ENCODE peak calls at places on chromosome 16, in seven cellular contexts. N is GM12865, W is fibroblast of mammary gland, T is heart right ventricle, K is cardiac fibroblast, X is fibroblast of the aortic adventitia, O is tibial nerve. S is an unnamed sample.

GRCh38 chr16:72468582-72468981 is 296.6 kb upstream of the PMFBP1 start:
- DNase-seq in N (no peak), X (peak), O (no peak), W (peak), K (peak), T (no peak), S (no peak)

GRCh38 chr16:62190426-62190825 is 154.2 kb upstream of the CDH8 start:
- DNase-seq in O (no peak), T (no peak), N (peak), K (peak), X (no peak), W (no peak), S (peak)

GRCh38 chr16:22677024-22677830 is 136.7 kb upstream of the HS3ST2 start:
- DNase-seq in N (no peak), O (no peak), X (no peak), W (no peak), K (no peak), T (no peak), S (no peak)

GRCh38 chr16:84483882-84484565 is 20.4 kb downstream of the MEAK7 start:
- DNase-seq in X (no peak), N (no peak), T (no peak), K (no peak), O (no peak), W (no peak), S (no peak)

GRCh38 chr16:83532634-83533033 is 275.1 kb upstream of the HSBP1 start:
- DNase-seq in T (no peak), W (no peak), O (no peak), K (no peak), X (no peak), N (no peak), S (no peak)

GRCh38 chr16:3646348-3646920 is 8.1 kb upstream of the DNASE1 start:
- DNase-seq in W (no peak), K (no peak), X (no peak), T (no peak), O (no peak), N (no peak), S (peak)

GRCh38 chr16:7509919-7510705 is 177.5 kb downstream of the RBFOX1 start:
- DNase-seq in W (no peak), X (no peak), T (no peak), N (no peak), O (no peak), K (no peak), S (no peak)

GRCh38 chr16:546909-547770 is 13.1 kb upstream of the PRR35 start:
- DNase-seq in O (peak), T (peak), K (peak), W (peak), X (peak), N (no peak), S (no peak)

GRCh38 chr16:23999663-24000062 is 163.9 kb downstream of the PRKCB start:
- DNase-seq in X (no peak), T (no peak), O (no peak), W (no peak), K (no peak), N (peak), S (no peak)

GRCh38 chr16:3363793-3364192 is 8.1 kb downstream of the OR2C1 start:
- DNase-seq in N (no peak), T (no peak), K (peak), O (no peak), X (no peak), W (no peak), S (no peak)

GRCh38 chr16:19542138-19542821 is 13.2 kb upstream of the VPS35L start:
- DNase-seq in K (no peak), O (no peak), N (no peak), W (no peak), X (no peak), T (no peak), S (no peak)

GRCh38 chr16:15775209-15775608 is 81.6 kb downstream of the MYH11 start:
- DNase-seq in O (no peak), N (peak), K (peak), T (no peak), X (peak), W (peak), S (peak)

GRCh38 chr16:80277182-80277581 is 263.6 kb upstream of the DYNLRB2 start:
- DNase-seq in W (no peak), N (peak), K (no peak), T (no peak), O (no peak), X (no peak), S (no peak)

GRCh38 chr16:3490911-3491629 is 4.2 kb downstream of the C16orf90 start:
- DNase-seq in N (no peak), W (no peak), O (no peak), X (no peak), K (no peak), T (no peak), S (no peak)

GRCh38 chr16:261031-261691 is 14.6 kb downstream of the RGS11 start:
- DNase-seq in T (no peak), X (no peak), N (no peak), W (no peak), O (no peak), K (no peak), S (no peak)

GRCh38 chr16:9308300-9309209 is 217.1 kb downstream of the HAPSTR1 start:
- DNase-seq in K (no peak), W (no peak), X (no peak), O (no peak), N (no peak), T (no peak), S (no peak)

GRCh38 chr16:72172105-72173034 is at the start of gene PMFBP1:
- DNase-seq in T (no peak), N (peak), O (peak), K (peak), W (peak), X (peak), S (peak)

GRCh38 chr16:19810817-19811731 is 73.6 kb downstream of the GPRC5B start:
- DNase-seq in N (no peak), T (no peak), O (no peak), X (peak), K (peak), W (peak), S (peak)

GRCh38 chr16:21639493-21639892 is 12.9 kb downstream of the IGSF6 start:
- DNase-seq in W (no peak), O (no peak), X (no peak), T (no peak), N (no peak), K (no peak), S (no peak)

GRCh38 chr16:19166500-19166899 is 1.5 kb upstream of the SYT17 start:
- DNase-seq in K (no peak), T (no peak), W (no peak), O (no peak), X (no peak), N (no peak), S (no peak)

GRCh38 chr16:84629580-84629979 is 11.7 kb upstream of the COTL1 start:
- DNase-seq in W (no peak), O (no peak), K (no peak), N (no peak), T (no peak), X (no peak), S (no peak)

GRCh38 chr16:73483076-73483791 is 435.3 kb upstream of the ZFHX3 start:
- DNase-seq in T (no peak), N (no peak), W (no peak), K (no peak), O (no peak), X (no peak), S (no peak)

GRCh38 chr16:17134586-17134985 is 336.2 kb downstream of the XYLT1 start:
- DNase-seq in W (no peak), K (no peak), O (no peak), X (no peak), T (no peak), N (peak), S (no peak)

GRCh38 chr16:68290455-68290854 is 20.3 kb downstream of the SLC7A6OS start:
- DNase-seq in N (no peak), T (no peak), O (no peak), W (no peak), K (no peak), X (no peak), S (no peak)

GRCh38 chr16:8372141-8372540 is 218.2 kb downstream of the TMEM114 start:
- DNase-seq in O (no peak), T (no peak), W (no peak), K (no peak), X (no peak), N (no peak), S (no peak)

GRCh38 chr16:64421515-64421914 is 700.3 kb downstream of the CDH11 start:
- DNase-seq in O (no peak), K (no peak), T (no peak), X (no peak), N (no peak), W (no peak), S (no peak)

GRCh38 chr16:28304214-28304613 is 11.9 kb downstream of the SBK1 start:
- DNase-seq in X (peak), K (peak), O (peak), T (peak), N (no peak), W (peak), S (peak)

GRCh38 chr16:49116873-49117272 is 164.8 kb downstream of the CBLN1 start:
- DNase-seq in T (no peak), N (no peak), X (no peak), W (no peak), K (no peak), O (no peak), S (no peak)

GRCh38 chr16:83994087-83994486 is 26.0 kb downstream of the NECAB2 start:
- DNase-seq in O (peak), X (peak), N (no peak), W (peak), T (no peak), K (peak), S (peak)

GRCh38 chr16:50487528-50487927 is 60.7 kb upstream of the NKD1 start:
- DNase-seq in K (no peak), T (no peak), W (no peak), N (no peak), O (no peak), X (no peak), S (no peak)

GRCh38 chr16:4272114-4272954 is 489 bp downstream of the TFAP4 start:
- DNase-seq in N (peak), K (peak), W (peak), O (no peak), T (peak), X (no peak), S (peak)

GRCh38 chr16:66097746-66098145 is 268.7 kb upstream of the CDH5 start:
- DNase-seq in X (no peak), K (no peak), N (no peak), O (no peak), W (no peak), T (no peak), S (no peak)

GRCh38 chr16:27721548-27722265 is 171.8 kb downstream of the KATNIP start:
- DNase-seq in O (peak), K (peak), W (peak), N (no peak), X (peak), T (peak), S (peak)

DNA sequence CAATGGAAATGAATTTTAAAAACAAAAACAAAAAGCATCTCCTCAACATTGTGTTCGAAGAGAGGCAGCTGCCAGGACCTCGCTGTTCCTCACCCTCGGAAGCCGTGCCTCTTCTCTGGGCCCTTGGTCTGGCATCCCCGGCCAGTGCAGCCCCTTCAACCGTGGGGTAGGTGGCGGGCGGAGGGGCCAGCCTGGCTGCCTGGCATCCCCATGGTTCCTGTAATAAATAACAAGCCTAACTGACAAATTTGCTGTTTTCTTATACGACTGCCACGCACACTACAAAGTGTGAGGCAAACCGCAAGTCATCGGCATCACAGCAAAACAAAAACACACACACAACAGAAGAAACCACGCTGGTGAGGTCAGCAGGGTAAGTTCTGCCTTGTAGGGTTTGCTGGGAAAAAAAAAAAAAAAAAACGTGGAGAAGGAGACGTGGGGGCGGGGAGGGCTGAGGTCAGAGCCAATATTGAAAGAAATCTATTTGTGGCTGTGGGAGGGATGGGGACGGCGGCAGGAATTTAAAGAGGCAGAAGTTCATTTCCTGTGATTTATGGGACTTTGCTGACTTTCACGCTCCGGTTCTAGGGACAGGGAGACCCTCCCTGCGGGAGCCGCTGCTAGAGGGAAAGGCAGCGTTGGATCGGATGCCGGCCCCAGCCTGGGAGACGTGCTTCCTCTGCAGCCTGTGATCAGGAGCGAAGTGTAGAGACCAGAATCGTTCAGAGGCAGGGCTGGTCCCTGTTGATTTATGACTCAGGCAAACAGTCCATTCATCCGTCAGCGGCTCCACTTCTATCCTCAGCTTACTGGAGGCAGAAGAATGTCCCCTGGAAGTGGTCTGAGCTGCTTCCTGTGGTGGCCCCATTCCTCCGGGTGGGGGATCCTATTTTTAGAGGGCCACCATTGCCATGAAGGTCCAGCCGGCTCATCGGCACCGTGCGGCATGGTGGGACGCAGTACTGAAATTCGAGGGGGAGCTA is 162.8 kb downstream of the FOXL1 start:
- DNase-seq in K (peak), X (peak), W (peak), O (peak), T (peak), N (no peak), S (peak)
- H3K4me3 ChIP-seq in K (peak), X (peak), W (peak), O (peak), T (peak), N (no peak), S (peak)

DNA sequence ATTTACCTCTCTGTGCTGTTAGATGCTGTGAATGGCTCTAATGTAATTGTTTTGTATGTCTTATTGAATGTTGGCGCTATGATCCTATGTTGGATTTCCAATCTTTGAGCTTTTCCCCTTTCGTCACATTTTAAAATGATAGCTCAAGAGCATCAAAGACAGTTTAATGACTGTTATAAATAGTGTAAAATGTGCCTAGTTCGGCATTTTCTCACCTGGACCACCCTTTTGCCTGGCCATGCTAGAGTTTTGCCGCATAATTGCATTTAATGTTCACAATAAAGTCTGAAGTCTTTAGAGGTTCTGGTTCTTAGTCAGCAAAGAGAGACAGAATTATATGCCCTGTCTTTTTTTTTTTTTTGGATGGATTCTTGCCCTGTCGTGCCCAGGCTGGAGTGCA is 155.2 kb downstream of the SNX29 start:
- DNase-seq in X (no peak), W (no peak), N (no peak), K (no peak), T (no peak), O (no peak), S (no peak)
- TF ChIP-seq CTCF in X (no peak), W (no peak), N (no peak), K (no peak), T (no peak), O (no peak), S (no peak)

GRCh38 chr16:74939688-74940087 is 45.2 kb downstream of the WDR59 start:
- DNase-seq in X (no peak), W (no peak), O (no peak), K (no peak), N (no peak), T (no peak), S (no peak)
- H3K4me3 ChIP-seq in X (no peak), W (no peak), O (no peak), K (no peak), N (no peak), T (no peak), S (no peak)

GRCh38 chr16:67101301-67101675 is 8.5 kb upstream of the PHAF1 start:
- DNase-seq in X (no peak), N (no peak), W (no peak), O (no peak), T (no peak), K (no peak), S (peak)

GRCh38 chr16:67098599-67098998 is 11.1 kb upstream of the PHAF1 start:
- DNase-seq in W (no peak), N (no peak), X (no peak), O (no peak), T (no peak), K (no peak), S (no peak)

GRCh38 chr16:67104061-67104460 is 5.7 kb upstream of the PHAF1 start:
- DNase-seq in O (no peak), X (peak), K (peak), W (peak), N (peak), T (no peak), S (peak)

GRCh38 chr16:67101683-67102082 is 8.1 kb upstream of the PHAF1 start:
- DNase-seq in O (no peak), X (no peak), T (no peak), K (no peak), N (peak), W (peak), S (peak)

DNA sequence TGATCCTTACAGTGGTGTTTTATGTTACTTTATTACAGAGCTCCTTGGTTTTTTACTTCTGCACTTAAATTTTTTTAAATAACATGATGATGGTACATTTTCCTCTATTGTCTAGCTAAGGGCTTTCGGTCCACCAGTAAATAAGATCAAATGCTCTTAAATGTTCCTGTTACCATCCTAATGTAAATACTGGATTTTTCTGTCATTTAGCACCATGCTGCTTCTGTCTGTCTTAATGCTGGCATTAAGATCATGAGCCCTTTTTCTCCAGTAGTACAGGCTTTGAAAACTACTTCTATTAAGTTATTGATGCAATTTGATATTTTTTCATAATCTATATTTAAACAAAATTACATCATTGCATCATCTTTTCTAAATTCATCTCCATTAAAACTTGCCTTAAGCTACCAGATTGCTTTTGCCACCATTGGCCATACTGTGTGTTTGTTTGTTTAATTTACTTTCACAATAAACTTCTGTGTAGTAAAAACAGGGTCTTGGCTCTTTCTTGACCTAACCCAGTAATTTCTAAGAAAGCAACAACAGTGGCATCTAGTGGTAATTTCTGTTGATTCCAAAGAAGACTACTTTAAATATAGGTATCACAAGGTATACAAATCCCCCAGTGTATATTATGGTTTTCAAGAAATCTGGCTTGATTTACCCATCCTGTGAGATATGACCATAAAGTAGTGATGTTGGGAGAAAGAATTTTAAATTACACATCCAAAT is 9.0 kb upstream of the PHAF1 start:
- DNase-seq in X (peak), K (peak), O (no peak), N (peak), W (peak), T (no peak), S (peak)
- TF ChIP-seq CTCF in X (peak), K (peak), O (no peak), N (peak), W (peak), T (no peak), S (peak)

GRCh38 chr16:31064882-31065461 is 9.1 kb downstream of the ZNF668 start:
- DNase-seq in T (peak), N (no peak), W (peak), K (peak), O (peak), X (peak), S (peak)
- H3K4me3 ChIP-seq in T (no peak), N (no peak), W (no peak), K (no peak), O (no peak), X (peak), S (no peak)

GRCh38 chr16:11229906-11230305 is 26.1 kb downstream of the SOCS1 start:
- DNase-seq in K (no peak), X (no peak), N (no peak), T (no peak), W (no peak), O (no peak), S (no peak)

GRCh38 chr16:11224894-11225676 is 30.9 kb downstream of the SOCS1 start:
- DNase-seq in X (no peak), T (peak), W (no peak), K (peak), O (no peak), N (peak), S (no peak)

GRCh38 chr16:11229432-11229831 is 26.6 kb downstream of the SOCS1 start:
- DNase-seq in K (no peak), N (no peak), W (no peak), O (no peak), X (no peak), T (no peak), S (no peak)

GRCh38 chr16:11224096-11224893 is 31.7 kb downstream of the SOCS1 start:
- DNase-seq in K (no peak), N (peak), X (no peak), O (peak), W (no peak), T (peak), S (no peak)

DNA sequence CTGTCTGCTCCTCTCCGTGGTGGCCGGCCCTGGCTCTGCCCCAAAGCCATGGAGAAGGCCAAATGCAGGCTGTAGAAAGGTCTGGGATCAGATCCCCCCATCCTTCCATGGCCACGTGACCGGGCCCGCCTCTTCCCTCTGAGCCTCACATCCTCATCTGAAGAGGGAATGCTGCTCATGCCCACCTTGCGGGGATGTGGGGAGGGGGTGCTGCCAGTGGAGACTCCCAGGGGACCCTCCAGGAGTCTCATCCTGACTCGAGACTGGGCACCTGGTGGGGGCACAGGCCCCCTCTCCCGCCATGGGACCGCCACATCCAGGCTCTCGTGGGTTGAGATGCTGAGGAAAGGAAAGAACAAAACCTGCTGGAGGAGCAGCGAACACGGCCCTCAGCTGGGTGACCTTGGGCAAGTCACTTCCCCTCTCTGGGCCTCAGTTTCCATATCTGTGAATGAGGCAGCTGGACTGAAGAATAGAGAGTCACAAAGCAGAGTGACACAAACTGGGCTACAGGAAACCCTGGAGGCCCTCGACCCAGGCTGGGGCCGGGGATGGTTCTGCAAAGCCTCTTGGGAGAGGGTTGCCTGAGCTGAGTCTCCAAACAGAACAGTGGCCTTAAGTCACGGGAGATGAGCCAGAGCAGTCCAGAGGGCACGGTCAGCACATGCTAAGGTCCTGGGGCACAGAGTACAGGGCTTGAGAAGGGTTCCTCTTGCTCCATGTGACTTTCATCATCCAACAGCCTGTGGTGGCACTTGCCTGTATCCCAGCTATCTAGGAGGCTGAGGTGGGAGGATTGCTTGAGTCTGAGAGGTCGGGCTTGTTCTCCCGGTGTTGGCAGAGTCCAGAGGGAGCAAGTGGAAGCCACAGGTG is 30.1 kb downstream of the SOCS1 start:
- DNase-seq in W (no peak), K (no peak), X (no peak), N (peak), O (no peak), T (no peak), S (no peak)
- TF ChIP-seq CTCF in W (no peak), K (no peak), X (no peak), N (no peak), O (no peak), T (no peak), S (no peak)